ENCODE peak calls at places on chromosomes 12 and 14, in six cellular contexts. E, Y, U, Z, G and N are unnamed samples.

GRCh38 chr14:97266653-97267052 is 469.5 kb downstream of the VRK1 start:
- DNase-seq in E (no peak), Z (no peak), Y (no peak), G (no peak), U (peak; percentile 59), N (no peak)

GRCh38 chr12:13208533-13209278 is 12.2 kb downstream of the EMP1 start:
- DNase-seq in G (no peak), E (no peak), Z (no peak), Y (no peak), U (no peak), N (no peak)

GRCh38 chr12:95182868-95183415 is 34.3 kb downstream of the FGD6 start:
- DNase-seq in E (no peak), U (peak; percentile 69), Z (no peak), G (no peak), Y (no peak), N (no peak)

GRCh38 chr14:61615743-61616523 is 79.4 kb upstream of the HIF1A start:
- DNase-seq in Z (no peak), Y (no peak), U (no peak), E (no peak), G (no peak), N (no peak)

GRCh38 chr12:129873458-129873857 is 30.4 kb downstream of the TMEM132D start:
- DNase-seq in E (no peak), Y (no peak), U (no peak), Z (no peak), G (no peak), N (no peak)

GRCh38 chr12:75568387-75568786 is 57.0 kb upstream of the KRR1 start:
- DNase-seq in U (no peak), G (no peak), Z (no peak), E (no peak), Y (no peak), N (peak; percentile 26)

GRCh38 chr14:44438936-44439335 is 68.1 kb downstream of the FSCB start:
- DNase-seq in E (no peak), Y (no peak), U (no peak), Z (no peak), G (no peak), N (no peak)

GRCh38 chr12:30840715-30841114 is 85.8 kb upstream of the TSPAN11 start:
- DNase-seq in Y (no peak), U (no peak), Z (no peak), G (no peak), E (no peak), N (no peak)

GRCh38 chr14:61950340-61950739 is 188.1 kb downstream of the SNAPC1 start:
- DNase-seq in U (no peak), E (no peak), Y (no peak), Z (no peak), G (no peak), N (no peak)

GRCh38 chr12:131239384-131240094 is 285.8 kb downstream of the ADGRD1 start:
- DNase-seq in G (no peak), Z (no peak), E (no peak), U (no peak), Y (no peak), N (no peak)

GRCh38 chr14:52767058-52767833 is 24.2 kb downstream of the GNPNAT1 start:
- DNase-seq in E (no peak), G (no peak), U (no peak), Z (no peak), Y (no peak), N (no peak)

GRCh38 chr12:3622732-3623690 is 129.9 kb downstream of the CRACR2A start:
- DNase-seq in Z (no peak), Y (no peak), G (no peak), U (no peak), E (no peak), N (no peak)

GRCh38 chr12:113066806-113067400 is 10.4 kb downstream of the DTX1 start:
- DNase-seq in Y (no peak), U (no peak), G (no peak), Z (peak; percentile 39), E (no peak), N (peak; percentile 48)

GRCh38 chr12:132346496-132347470 is 17.4 kb upstream of the GALNT9 start:
- DNase-seq in Y (no peak), U (no peak), G (no peak), Z (no peak), E (no peak), N (no peak)

GRCh38 chr14:31894351-31894750 is 182.8 kb upstream of the ARHGAP5 start:
- DNase-seq in E (no peak), Y (no peak), Z (no peak), G (no peak), U (no peak), N (no peak)

GRCh38 chr12:111180830-111181726 is 187.8 kb downstream of the PHETA1 start:
- DNase-seq in Z (no peak), U (peak; percentile 37), G (no peak), E (no peak), Y (no peak), N (peak; percentile 35)

GRCh38 chr14:95692109-95692508 is 5.9 kb downstream of the TCL1B start:
- DNase-seq in G (no peak), U (no peak), Z (no peak), E (no peak), Y (no peak), N (no peak)

GRCh38 chr14:52032196-52032865 is 36.5 kb downstream of the NID2 start:
- DNase-seq in Z (no peak), E (no peak), U (peak; percentile 85), Y (no peak), G (no peak), N (no peak)

GRCh38 chr14:66507181-66507721 is 696 bp upstream of the GPHN start:
- DNase-seq in U (no peak), E (no peak), G (no peak), Y (no peak), Z (no peak), N (peak; percentile 91)

GRCh38 chr12:23354800-23355199 is 594.7 kb downstream of the SOX5 start:
- DNase-seq in Y (no peak), Z (no peak), U (no peak), G (no peak), E (no peak), N (no peak)

GRCh38 chr12:111411187-111411764 is 5.6 kb downstream of the SH2B3 start:
- DNase-seq in U (no peak), E (no peak), Y (no peak), Z (no peak), G (no peak), N (no peak)

GRCh38 chr14:95763875-95764274 is 50.0 kb upstream of the TCL1A start:
- DNase-seq in E (no peak), U (no peak), G (no peak), Z (no peak), Y (no peak), N (no peak)

GRCh38 chr12:65566776-65567175 is 257.5 kb upstream of the HMGA2 start:
- DNase-seq in E (no peak), Z (no peak), U (no peak), G (no peak), Y (no peak), N (no peak)

GRCh38 chr12:56694161-56694560 is 6.1 kb upstream of the PTGES3 start:
- DNase-seq in Y (no peak), U (no peak), E (no peak), Z (no peak), G (no peak), N (no peak)

GRCh38 chr12:79055926-79056674 is 191.5 kb downstream of the SYT1 start:
- DNase-seq in Z (no peak), Y (no peak), E (no peak), G (no peak), U (no peak), N (no peak)

GRCh38 chr12:1779783-1780182 is 40.6 kb upstream of the LRTM2 start:
- DNase-seq in Z (no peak), G (no peak), E (no peak), U (peak; percentile 57), Y (no peak), N (no peak)

GRCh38 chr14:76950043-76951020 is 78.2 kb downstream of the IRF2BPL start:
- DNase-seq in Y (no peak), G (no peak), U (peak; percentile 70), E (no peak), Z (no peak), N (peak; percentile 50)

GRCh38 chr14:71749613-71750238 is 182.5 kb upstream of the RGS6 start:
- DNase-seq in U (no peak), G (no peak), Y (no peak), E (no peak), Z (no peak), N (no peak)

GRCh38 chr12:13373131-13373530 is 176.6 kb downstream of the EMP1 start:
- DNase-seq in G (no peak), E (no peak), Y (no peak), Z (no peak), U (no peak), N (no peak)

GRCh38 chr14:60925286-60925685 is 55.6 kb downstream of the TRMT5 start:
- DNase-seq in Y (no peak), Z (no peak), E (no peak), G (no peak), U (no peak), N (no peak)

GRCh38 chr12:39043425-39043824 is 138.0 kb upstream of the CPNE8 start:
- DNase-seq in Y (no peak), E (no peak), G (no peak), U (no peak), Z (no peak), N (no peak)

GRCh38 chr12:116533343-116534248 is 25.6 kb upstream of the MAP1LC3B2 start:
- DNase-seq in E (peak; percentile 68), Z (peak; percentile 88), Y (peak; percentile 74), U (peak; percentile 74), G (peak; percentile 63), N (peak; percentile 57)

GRCh38 chr12:17030338-17030737 is 424.4 kb upstream of the LMO3 start:
- DNase-seq in Z (no peak), E (no peak), G (no peak), Y (no peak), U (no peak), N (no peak)